ENCODE peak calls at places on chromosomes 3 and 15, in six cellular contexts. One of them, this sample, is unnamed.

GRCh38 chr3:33858131-33858530 is 59.7 kb downstream of the PDCD6IP start:
- DNase-seq in neural crest cell: no peak
- DNase-seq in psoas muscle: no peak
- DNase-seq in uterus: no peak
- DNase-seq in HFF-Myc: no peak
- DNase-seq in B cell: no peak
- DNase-seq in this sample: no peak

GRCh38 chr3:34183114-34183513 is 384.7 kb downstream of the PDCD6IP start:
- DNase-seq in uterus: no peak
- DNase-seq in HFF-Myc: no peak
- DNase-seq in psoas muscle: no peak
- DNase-seq in neural crest cell: no peak
- DNase-seq in B cell: no peak
- DNase-seq in this sample: no peak

GRCh38 chr3:31541102-31541501 is 8.4 kb downstream of the STT3B start:
- DNase-seq in B cell: no peak
- DNase-seq in neural crest cell: no peak
- DNase-seq in HFF-Myc: no peak
- DNase-seq in psoas muscle: no peak
- DNase-seq in uterus: no peak
- DNase-seq in this sample: no peak

GRCh38 chr3:154225536-154225935 is 98.8 kb downstream of the DHX36 start:
- DNase-seq in psoas muscle: no peak
- DNase-seq in HFF-Myc: no peak
- DNase-seq in neural crest cell: no peak
- DNase-seq in uterus: no peak
- DNase-seq in B cell: no peak
- DNase-seq in this sample: no peak

GRCh38 chr3:113405180-113405579 is 36.1 kb downstream of the CFAP44 start:
- DNase-seq in B cell: no peak
- DNase-seq in neural crest cell: no peak
- DNase-seq in psoas muscle: no peak
- DNase-seq in HFF-Myc: no peak
- DNase-seq in uterus: no peak
- DNase-seq in this sample: peak

GRCh38 chr15:33031324-33031736 is 163.2 kb downstream of the FMN1 start:
- DNase-seq in uterus: no peak
- DNase-seq in neural crest cell: no peak
- DNase-seq in HFF-Myc: peak
- DNase-seq in B cell: no peak
- DNase-seq in psoas muscle: no peak
- DNase-seq in this sample: no peak

GRCh38 chr3:35528728-35529127 is 110.6 kb upstream of the ARPP21 start:
- DNase-seq in psoas muscle: no peak
- DNase-seq in HFF-Myc: no peak
- DNase-seq in neural crest cell: no peak
- DNase-seq in B cell: no peak
- DNase-seq in uterus: no peak
- DNase-seq in this sample: no peak

GRCh38 chr3:47780727-47781325 is 867 bp downstream of the SMARCC1 start:
- DNase-seq in HFF-Myc: no peak
- DNase-seq in psoas muscle: no peak
- DNase-seq in uterus: no peak
- DNase-seq in neural crest cell: no peak
- DNase-seq in B cell: no peak
- DNase-seq in this sample: no peak

GRCh38 chr3:138513073-138513843 is 78.8 kb downstream of the ESYT3 start:
- DNase-seq in B cell: no peak
- DNase-seq in HFF-Myc: no peak
- DNase-seq in psoas muscle: no peak
- DNase-seq in uterus: no peak
- DNase-seq in neural crest cell: no peak
- DNase-seq in this sample: peak

GRCh38 chr3:161035711-161036110 is 69.4 kb downstream of the B3GALNT1 start:
- DNase-seq in B cell: no peak
- DNase-seq in psoas muscle: no peak
- DNase-seq in HFF-Myc: no peak
- DNase-seq in neural crest cell: no peak
- DNase-seq in uterus: no peak
- DNase-seq in this sample: no peak

GRCh38 chr3:133812872-133813271 is 7.3 kb downstream of the SRPRB start:
- DNase-seq in neural crest cell: no peak
- DNase-seq in uterus: no peak
- DNase-seq in B cell: no peak
- DNase-seq in HFF-Myc: no peak
- DNase-seq in psoas muscle: no peak
- DNase-seq in this sample: no peak

GRCh38 chr3:139759470-139759869 is 81.7 kb upstream of the NMNAT3 start:
- DNase-seq in psoas muscle: no peak
- DNase-seq in HFF-Myc: no peak
- DNase-seq in neural crest cell: no peak
- DNase-seq in B cell: no peak
- DNase-seq in uterus: no peak
- DNase-seq in this sample: no peak

GRCh38 chr3:177776656-177777055 is 579.4 kb upstream of the TBL1XR1 start:
- DNase-seq in B cell: no peak
- DNase-seq in psoas muscle: no peak
- DNase-seq in neural crest cell: no peak
- DNase-seq in HFF-Myc: no peak
- DNase-seq in uterus: no peak
- DNase-seq in this sample: no peak

GRCh38 chr3:112308151-112308911 is 14.3 kb upstream of the SLC9C1 start:
- DNase-seq in neural crest cell: peak
- DNase-seq in psoas muscle: no peak
- DNase-seq in uterus: no peak
- DNase-seq in B cell: no peak
- DNase-seq in HFF-Myc: no peak
- DNase-seq in this sample: no peak

GRCh38 chr15:75200765-75201608 is 695 bp upstream of the C15orf39 start:
- DNase-seq in B cell: peak
- DNase-seq in neural crest cell: no peak
- DNase-seq in HFF-Myc: no peak
- DNase-seq in psoas muscle: no peak
- DNase-seq in uterus: peak
- DNase-seq in this sample: peak

GRCh38 chr15:58241872-58242271 is 103.7 kb downstream of the AQP9 start:
- DNase-seq in psoas muscle: no peak
- DNase-seq in uterus: no peak
- DNase-seq in HFF-Myc: no peak
- DNase-seq in B cell: no peak
- DNase-seq in neural crest cell: no peak
- DNase-seq in this sample: no peak

GRCh38 chr15:59313703-59314332 is 58.9 kb downstream of the MYO1E start:
- DNase-seq in psoas muscle: peak
- DNase-seq in HFF-Myc: no peak
- DNase-seq in B cell: no peak
- DNase-seq in uterus: peak
- DNase-seq in neural crest cell: no peak
- DNase-seq in this sample: peak

GRCh38 chr3:44561076-44561475 is 6.1 kb downstream of the ZKSCAN7 start:
- DNase-seq in uterus: no peak
- DNase-seq in B cell: no peak
- DNase-seq in HFF-Myc: no peak
- DNase-seq in psoas muscle: no peak
- DNase-seq in neural crest cell: no peak
- DNase-seq in this sample: no peak

GRCh38 chr15:56074866-56075265 is 81.5 kb upstream of the NEDD4 start:
- DNase-seq in uterus: no peak
- DNase-seq in HFF-Myc: no peak
- DNase-seq in psoas muscle: no peak
- DNase-seq in neural crest cell: no peak
- DNase-seq in B cell: no peak
- DNase-seq in this sample: no peak

GRCh38 chr15:26087395-26087794 is 224.3 kb upstream of the ATP10A start:
- DNase-seq in HFF-Myc: no peak
- DNase-seq in B cell: no peak
- DNase-seq in uterus: no peak
- DNase-seq in psoas muscle: no peak
- DNase-seq in neural crest cell: no peak
- DNase-seq in this sample: no peak

GRCh38 chr15:70062321-70062956 is 35.3 kb downstream of the TLE3 start:
- DNase-seq in HFF-Myc: peak
- DNase-seq in psoas muscle: peak
- DNase-seq in B cell: no peak
- DNase-seq in uterus: peak
- DNase-seq in neural crest cell: peak
- DNase-seq in this sample: no peak

GRCh38 chr15:67031321-67031720 is 34.1 kb upstream of the SMAD3 start:
- DNase-seq in psoas muscle: no peak
- DNase-seq in neural crest cell: no peak
- DNase-seq in HFF-Myc: no peak
- DNase-seq in uterus: no peak
- DNase-seq in B cell: no peak
- DNase-seq in this sample: no peak

DNA sequence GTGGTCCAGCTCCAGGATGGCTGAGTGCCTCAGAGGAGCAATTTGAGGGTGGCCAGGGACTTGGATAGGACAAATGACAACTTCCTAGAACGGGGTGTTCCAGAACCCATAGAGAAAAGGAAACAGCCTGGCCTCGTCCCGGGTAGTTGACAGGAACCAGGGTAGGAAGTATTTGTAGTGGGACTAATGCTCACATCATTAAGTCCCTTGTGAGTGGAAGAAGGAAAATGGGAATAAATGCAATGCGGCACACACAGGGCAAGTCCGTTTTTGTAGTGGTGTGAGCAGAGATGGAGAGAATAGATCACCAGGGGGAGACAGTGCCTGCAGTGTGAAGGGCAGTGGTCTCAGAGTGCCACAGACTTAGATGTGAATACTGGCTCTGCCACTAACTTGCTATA is 19.6 kb downstream of the TIMP4 start:
- DNase-seq in uterus: peak
- DNase-seq in psoas muscle: no peak
- DNase-seq in B cell: no peak
- DNase-seq in HFF-Myc: no peak
- DNase-seq in neural crest cell: peak
- DNase-seq in this sample: no peak
- TF ChIP-seq CTCF in uterus: peak
- TF ChIP-seq CTCF in psoas muscle: peak
- TF ChIP-seq CTCF in B cell: no peak
- TF ChIP-seq CTCF in HFF-Myc: peak
- TF ChIP-seq CTCF in neural crest cell: peak
- TF ChIP-seq CTCF in this sample: peak

GRCh38 chr3:14125193-14126016 is 553 bp downstream of the TMEM43 start:
- DNase-seq in HFF-Myc: peak
- DNase-seq in uterus: peak
- DNase-seq in B cell: peak
- DNase-seq in psoas muscle: peak
- DNase-seq in neural crest cell: no peak
- DNase-seq in this sample: peak
- TF ChIP-seq CTCF in HFF-Myc: no peak
- TF ChIP-seq CTCF in uterus: peak
- TF ChIP-seq CTCF in B cell: no peak
- TF ChIP-seq CTCF in psoas muscle: no peak
- TF ChIP-seq CTCF in neural crest cell: peak
- TF ChIP-seq CTCF in this sample: no peak

GRCh38 chr15:49605588-49605987 is 15.0 kb downstream of the FAM227B start:
- DNase-seq in psoas muscle: no peak
- DNase-seq in HFF-Myc: no peak
- DNase-seq in uterus: no peak
- DNase-seq in B cell: no peak
- DNase-seq in neural crest cell: no peak
- DNase-seq in this sample: no peak

GRCh38 chr15:49610166-49610918 is 10.3 kb downstream of the FAM227B start:
- DNase-seq in neural crest cell: no peak
- DNase-seq in B cell: no peak
- DNase-seq in HFF-Myc: no peak
- DNase-seq in uterus: no peak
- DNase-seq in psoas muscle: no peak
- DNase-seq in this sample: no peak

GRCh38 chr15:49604625-49605409 is 15.8 kb downstream of the FAM227B start:
- DNase-seq in B cell: no peak
- DNase-seq in HFF-Myc: no peak
- DNase-seq in psoas muscle: no peak
- DNase-seq in neural crest cell: no peak
- DNase-seq in uterus: no peak
- DNase-seq in this sample: no peak

DNA sequence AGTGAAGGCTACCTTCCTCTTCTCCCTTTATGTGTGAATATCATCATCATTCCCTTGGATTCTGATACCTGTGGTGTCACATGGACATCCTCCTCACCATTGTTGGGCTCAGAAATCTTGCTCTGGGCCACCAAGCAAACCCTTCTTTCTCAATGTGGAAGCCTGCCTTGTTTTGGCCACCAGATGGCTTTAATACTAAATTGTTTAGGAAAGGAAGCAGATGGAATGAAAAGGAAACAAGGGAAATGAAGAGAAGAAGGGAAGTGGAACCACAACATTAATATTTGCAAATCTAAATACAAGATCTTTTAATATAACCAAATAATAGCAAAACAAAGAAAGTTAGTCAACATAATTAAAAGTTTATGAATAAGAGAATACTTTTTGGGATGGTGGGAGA is 14.0 kb downstream of the FAM227B start:
- DNase-seq in psoas muscle: no peak
- DNase-seq in HFF-Myc: no peak
- DNase-seq in neural crest cell: no peak
- DNase-seq in B cell: no peak
- DNase-seq in uterus: no peak
- DNase-seq in this sample: no peak
- TF ChIP-seq CTCF in psoas muscle: no peak
- TF ChIP-seq CTCF in HFF-Myc: peak
- TF ChIP-seq CTCF in neural crest cell: no peak
- TF ChIP-seq CTCF in B cell: no peak
- TF ChIP-seq CTCF in uterus: no peak
- TF ChIP-seq CTCF in this sample: no peak

GRCh38 chr3:102237181-102237580 is 197.6 kb upstream of the ZPLD1 start:
- DNase-seq in psoas muscle: no peak
- DNase-seq in neural crest cell: no peak
- DNase-seq in B cell: no peak
- DNase-seq in HFF-Myc: no peak
- DNase-seq in uterus: no peak
- DNase-seq in this sample: no peak

GRCh38 chr3:102238362-102238761 is 196.5 kb upstream of the ZPLD1 start:
- DNase-seq in uterus: no peak
- DNase-seq in HFF-Myc: no peak
- DNase-seq in B cell: no peak
- DNase-seq in neural crest cell: no peak
- DNase-seq in psoas muscle: no peak
- DNase-seq in this sample: no peak

GRCh38 chr3:102237838-102238237 is 197.0 kb upstream of the ZPLD1 start:
- DNase-seq in B cell: no peak
- DNase-seq in HFF-Myc: no peak
- DNase-seq in psoas muscle: no peak
- DNase-seq in neural crest cell: no peak
- DNase-seq in uterus: no peak
- DNase-seq in this sample: no peak

GRCh38 chr3:102233881-102234280 is 200.9 kb upstream of the ZPLD1 start:
- DNase-seq in HFF-Myc: no peak
- DNase-seq in neural crest cell: no peak
- DNase-seq in uterus: no peak
- DNase-seq in psoas muscle: no peak
- DNase-seq in B cell: peak
- DNase-seq in this sample: no peak

DNA sequence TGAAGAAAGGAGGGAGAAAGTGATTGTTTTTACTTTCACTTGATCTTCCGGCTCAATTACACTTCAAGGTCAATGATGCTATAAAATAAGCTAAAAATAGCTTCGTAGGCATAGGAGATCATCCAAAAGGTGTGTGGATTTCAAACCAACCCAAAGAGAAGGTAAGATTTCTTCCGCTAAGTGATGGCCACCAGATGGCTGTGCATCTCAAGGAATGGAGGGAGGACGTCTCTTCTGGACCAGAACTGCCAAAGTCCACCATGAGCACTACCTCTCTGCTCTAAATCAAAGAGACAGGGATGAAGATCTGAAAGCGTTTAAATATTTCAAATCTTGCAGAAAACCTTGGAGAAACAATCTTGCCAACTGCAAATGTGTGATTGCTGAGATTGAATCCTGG is 199.1 kb upstream of the ZPLD1 start:
- DNase-seq in psoas muscle: no peak
- DNase-seq in uterus: no peak
- DNase-seq in neural crest cell: no peak
- DNase-seq in HFF-Myc: no peak
- DNase-seq in B cell: no peak
- DNase-seq in this sample: no peak
- TF ChIP-seq CTCF in psoas muscle: no peak
- TF ChIP-seq CTCF in uterus: no peak
- TF ChIP-seq CTCF in neural crest cell: no peak
- TF ChIP-seq CTCF in HFF-Myc: peak
- TF ChIP-seq CTCF in B cell: peak
- TF ChIP-seq CTCF in this sample: peak